ENCODE peak calls at places on chromosomes 11 and 22, in five cellular contexts. One of them, this sample, is unnamed.

GRCh38 chr11:45982656-45983470 is 60.4 kb downstream of the LARGE2 start:
- DNase-seq in upper lobe of left lung: no peak
- DNase-seq in A549: no peak
- DNase-seq in transverse colon: no peak
- DNase-seq in stomach: no peak
- DNase-seq in this sample: peak

GRCh38 chr11:69657911-69658605 is 17.1 kb downstream of the LTO1 start:
- DNase-seq in upper lobe of left lung: no peak
- DNase-seq in A549: no peak
- DNase-seq in stomach: no peak
- DNase-seq in transverse colon: no peak
- DNase-seq in this sample: no peak

GRCh38 chr22:49660794-49661781 is 166.6 kb downstream of the BRD1 start:
- DNase-seq in upper lobe of left lung: peak
- DNase-seq in transverse colon: peak
- DNase-seq in A549: no peak
- DNase-seq in stomach: no peak
- DNase-seq in this sample: peak

GRCh38 chr11:36233226-36233625 is 56.0 kb downstream of the COMMD9 start:
- DNase-seq in upper lobe of left lung: no peak
- DNase-seq in A549: no peak
- DNase-seq in stomach: no peak
- DNase-seq in transverse colon: no peak
- DNase-seq in this sample: no peak

GRCh38 chr11:9852465-9852864 is 188.6 kb downstream of the SWAP70 start:
- DNase-seq in A549: no peak
- DNase-seq in transverse colon: no peak
- DNase-seq in stomach: no peak
- DNase-seq in upper lobe of left lung: no peak
- DNase-seq in this sample: no peak

GRCh38 chr11:134361661-134362060 is 29.9 kb downstream of the GLB1L2 start:
- DNase-seq in A549: no peak
- DNase-seq in stomach: no peak
- DNase-seq in transverse colon: no peak
- DNase-seq in upper lobe of left lung: no peak
- DNase-seq in this sample: no peak

GRCh38 chr11:104934594-104934993 is 33.8 kb downstream of the CASP4 start:
- DNase-seq in stomach: no peak
- DNase-seq in upper lobe of left lung: no peak
- DNase-seq in transverse colon: no peak
- DNase-seq in A549: no peak
- DNase-seq in this sample: no peak

GRCh38 chr11:94732617-94733292 is 35.4 kb upstream of the AMOTL1 start:
- DNase-seq in upper lobe of left lung: peak
- DNase-seq in transverse colon: no peak
- DNase-seq in stomach: no peak
- DNase-seq in A549: no peak
- DNase-seq in this sample: no peak

GRCh38 chr11:96393753-96394348 is 4.0 kb downstream of the JRKL start:
- DNase-seq in upper lobe of left lung: no peak
- DNase-seq in A549: peak
- DNase-seq in transverse colon: no peak
- DNase-seq in stomach: no peak
- DNase-seq in this sample: no peak

GRCh38 chr11:105611414-105611813 is 1.5 kb downstream of the GRIA4 start:
- DNase-seq in stomach: no peak
- DNase-seq in upper lobe of left lung: no peak
- DNase-seq in transverse colon: no peak
- DNase-seq in A549: no peak
- DNase-seq in this sample: no peak

GRCh38 chr22:46617250-46618103 is 2.7 kb upstream of the GRAMD4 start:
- DNase-seq in transverse colon: peak
- DNase-seq in A549: no peak
- DNase-seq in upper lobe of left lung: no peak
- DNase-seq in stomach: no peak
- DNase-seq in this sample: no peak

GRCh38 chr11:70210516-70210915 is 7.4 kb downstream of the FADD start:
- DNase-seq in upper lobe of left lung: no peak
- DNase-seq in A549: no peak
- DNase-seq in transverse colon: no peak
- DNase-seq in stomach: no peak
- DNase-seq in this sample: no peak

GRCh38 chr22:23781533-23781932 is 5.2 kb upstream of the SMARCB1 start:
- DNase-seq in upper lobe of left lung: no peak
- DNase-seq in A549: peak
- DNase-seq in transverse colon: no peak
- DNase-seq in stomach: no peak
- DNase-seq in this sample: no peak

GRCh38 chr11:38089728-38090127 is 1491.7 kb upstream of the RAG2 start:
- DNase-seq in transverse colon: no peak
- DNase-seq in upper lobe of left lung: peak
- DNase-seq in A549: no peak
- DNase-seq in stomach: no peak
- DNase-seq in this sample: no peak

GRCh38 chr22:27896251-27896650 is 22.8 kb downstream of the PITPNB start:
- DNase-seq in upper lobe of left lung: no peak
- DNase-seq in stomach: no peak
- DNase-seq in A549: no peak
- DNase-seq in transverse colon: peak
- DNase-seq in this sample: no peak

GRCh38 chr11:77324508-77324907 is 23.0 kb upstream of the GDPD4 start:
- DNase-seq in stomach: no peak
- DNase-seq in upper lobe of left lung: no peak
- DNase-seq in A549: no peak
- DNase-seq in transverse colon: no peak
- DNase-seq in this sample: no peak

GRCh38 chr11:13210424-13210823 is 67.2 kb upstream of the BMAL1 start:
- DNase-seq in upper lobe of left lung: peak
- DNase-seq in stomach: peak
- DNase-seq in transverse colon: peak
- DNase-seq in A549: peak
- DNase-seq in this sample: peak

GRCh38 chr22:46070215-46070721 is 80.1 kb upstream of the PPARA start:
- DNase-seq in upper lobe of left lung: peak
- DNase-seq in stomach: peak
- DNase-seq in A549: no peak
- DNase-seq in transverse colon: peak
- DNase-seq in this sample: peak

GRCh38 chr11:100273066-100273815 is 413.8 kb upstream of the ARHGAP42 start:
- DNase-seq in transverse colon: no peak
- DNase-seq in A549: no peak
- DNase-seq in upper lobe of left lung: no peak
- DNase-seq in stomach: no peak
- DNase-seq in this sample: no peak

GRCh38 chr11:132911186-132911585 is 621.1 kb downstream of the OPCML start:
- DNase-seq in transverse colon: no peak
- DNase-seq in upper lobe of left lung: no peak
- DNase-seq in A549: no peak
- DNase-seq in stomach: no peak
- DNase-seq in this sample: no peak

GRCh38 chr11:132858203-132858602 is 674.1 kb downstream of the OPCML start:
- DNase-seq in upper lobe of left lung: no peak
- DNase-seq in A549: no peak
- DNase-seq in transverse colon: no peak
- DNase-seq in stomach: no peak
- DNase-seq in this sample: no peak

GRCh38 chr11:13012037-13012693 is 3.0 kb downstream of the RASSF10 start:
- DNase-seq in upper lobe of left lung: peak
- DNase-seq in stomach: peak
- DNase-seq in A549: no peak
- DNase-seq in transverse colon: no peak
- DNase-seq in this sample: no peak

GRCh38 chr11:69463181-69463891 is 18.1 kb upstream of the LINC01488 start:
- DNase-seq in transverse colon: no peak
- DNase-seq in stomach: no peak
- DNase-seq in A549: no peak
- DNase-seq in upper lobe of left lung: no peak
- DNase-seq in this sample: no peak

GRCh38 chr22:36144886-36145541 is 15.5 kb downstream of the APOL3 start:
- DNase-seq in upper lobe of left lung: peak
- DNase-seq in transverse colon: peak
- DNase-seq in A549: peak
- DNase-seq in stomach: peak
- DNase-seq in this sample: peak

GRCh38 chr22:26680485-26680884 is 23.1 kb downstream of the MIAT start:
- DNase-seq in transverse colon: no peak
- DNase-seq in upper lobe of left lung: no peak
- DNase-seq in A549: no peak
- DNase-seq in stomach: no peak
- DNase-seq in this sample: no peak

GRCh38 chr11:69891421-69892236 is 72.4 kb upstream of the FGF3 start:
- DNase-seq in transverse colon: peak
- DNase-seq in upper lobe of left lung: no peak
- DNase-seq in A549: no peak
- DNase-seq in stomach: peak
- DNase-seq in this sample: no peak

GRCh38 chr11:65779919-65780769 is 632 bp downstream of the AP5B1 start:
- DNase-seq in transverse colon: peak
- DNase-seq in upper lobe of left lung: peak
- DNase-seq in A549: peak
- DNase-seq in stomach: peak
- DNase-seq in this sample: peak

GRCh38 chr11:7143908-7144307 is 55.1 kb downstream of the RBMXL2 start:
- DNase-seq in stomach: no peak
- DNase-seq in upper lobe of left lung: no peak
- DNase-seq in A549: no peak
- DNase-seq in transverse colon: no peak
- DNase-seq in this sample: no peak

GRCh38 chr11:85813721-85814120 is 2.8 kb upstream of the SYTL2 start:
- DNase-seq in transverse colon: peak
- DNase-seq in stomach: peak
- DNase-seq in upper lobe of left lung: peak
- DNase-seq in A549: no peak
- DNase-seq in this sample: no peak

GRCh38 chr22:22817468-22818201 is 70.0 kb upstream of the IGLL5 start:
- DNase-seq in stomach: no peak
- DNase-seq in transverse colon: no peak
- DNase-seq in A549: peak
- DNase-seq in upper lobe of left lung: no peak
- DNase-seq in this sample: no peak

GRCh38 chr22:46990937-46991520 is 228.6 kb downstream of the TBC1D22A start:
- DNase-seq in upper lobe of left lung: no peak
- DNase-seq in stomach: no peak
- DNase-seq in A549: no peak
- DNase-seq in transverse colon: no peak
- DNase-seq in this sample: no peak

GRCh38 chr11:67024410-67024809 is 1.5 kb downstream of the SYT12 start:
- DNase-seq in upper lobe of left lung: no peak
- DNase-seq in transverse colon: no peak
- DNase-seq in stomach: no peak
- DNase-seq in A549: no peak
- DNase-seq in this sample: no peak

GRCh38 chr22:50363411-50364194 is 20.5 kb downstream of the PPP6R2 start:
- DNase-seq in stomach: no peak
- DNase-seq in A549: no peak
- DNase-seq in upper lobe of left lung: no peak
- DNase-seq in transverse colon: no peak
- DNase-seq in this sample: no peak

GRCh38 chr11:47469411-47470179 is 20.7 kb upstream of the RAPSN start:
- DNase-seq in upper lobe of left lung: no peak
- DNase-seq in transverse colon: no peak
- DNase-seq in A549: no peak
- DNase-seq in stomach: no peak
- DNase-seq in this sample: no peak

GRCh38 chr11:35012467-35013191 is 96.2 kb downstream of the PDHX start:
- DNase-seq in A549: no peak
- DNase-seq in transverse colon: no peak
- DNase-seq in upper lobe of left lung: no peak
- DNase-seq in stomach: no peak
- DNase-seq in this sample: no peak

GRCh38 chr22:30728829-30729228 is 34.2 kb downstream of the OSBP2 start:
- DNase-seq in transverse colon: no peak
- DNase-seq in upper lobe of left lung: no peak
- DNase-seq in A549: no peak
- DNase-seq in stomach: no peak
- DNase-seq in this sample: no peak
- TF ChIP-seq EP300 in transverse colon: no peak
- TF ChIP-seq EP300 in upper lobe of left lung: no peak
- TF ChIP-seq EP300 in A549: no peak
- TF ChIP-seq EP300 in stomach: no peak
- TF ChIP-seq EP300 in this sample: no peak

DNA sequence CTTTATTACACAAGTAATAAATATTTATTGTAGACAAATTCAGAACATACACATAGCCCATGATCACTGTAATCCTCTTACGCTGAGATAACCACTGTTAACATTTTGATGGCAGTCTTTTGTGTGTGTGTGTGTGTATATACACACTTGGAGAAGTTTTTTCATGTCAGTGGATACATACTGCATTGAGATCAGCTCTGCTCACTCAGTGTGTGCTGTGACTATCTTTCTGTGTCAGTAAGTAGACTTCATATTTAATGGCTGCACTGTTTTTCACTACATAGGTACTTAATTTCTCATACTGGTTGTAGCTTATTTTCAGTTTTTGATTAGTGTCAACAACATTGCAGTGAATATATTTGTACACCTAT is 82.9 kb downstream of the FAM83F start:
- DNase-seq in transverse colon: no peak
- DNase-seq in A549: no peak
- DNase-seq in upper lobe of left lung: no peak
- DNase-seq in stomach: no peak
- DNase-seq in this sample: no peak
- TF ChIP-seq CTCF in transverse colon: no peak
- TF ChIP-seq CTCF in A549: no peak
- TF ChIP-seq CTCF in upper lobe of left lung: no peak
- TF ChIP-seq CTCF in stomach: no peak
- TF ChIP-seq CTCF in this sample: no peak

GRCh38 chr22:17303441-17303839 is 65.8 kb upstream of the CECR2 start:
- DNase-seq in upper lobe of left lung: no peak
- DNase-seq in transverse colon: no peak
- DNase-seq in A549: no peak
- DNase-seq in stomach: peak
- DNase-seq in this sample: no peak
- H3K4me3 ChIP-seq in upper lobe of left lung: no peak
- H3K4me3 ChIP-seq in transverse colon: no peak
- H3K4me3 ChIP-seq in A549: no peak
- H3K4me3 ChIP-seq in stomach: no peak
- H3K4me3 ChIP-seq in this sample: no peak

DNA sequence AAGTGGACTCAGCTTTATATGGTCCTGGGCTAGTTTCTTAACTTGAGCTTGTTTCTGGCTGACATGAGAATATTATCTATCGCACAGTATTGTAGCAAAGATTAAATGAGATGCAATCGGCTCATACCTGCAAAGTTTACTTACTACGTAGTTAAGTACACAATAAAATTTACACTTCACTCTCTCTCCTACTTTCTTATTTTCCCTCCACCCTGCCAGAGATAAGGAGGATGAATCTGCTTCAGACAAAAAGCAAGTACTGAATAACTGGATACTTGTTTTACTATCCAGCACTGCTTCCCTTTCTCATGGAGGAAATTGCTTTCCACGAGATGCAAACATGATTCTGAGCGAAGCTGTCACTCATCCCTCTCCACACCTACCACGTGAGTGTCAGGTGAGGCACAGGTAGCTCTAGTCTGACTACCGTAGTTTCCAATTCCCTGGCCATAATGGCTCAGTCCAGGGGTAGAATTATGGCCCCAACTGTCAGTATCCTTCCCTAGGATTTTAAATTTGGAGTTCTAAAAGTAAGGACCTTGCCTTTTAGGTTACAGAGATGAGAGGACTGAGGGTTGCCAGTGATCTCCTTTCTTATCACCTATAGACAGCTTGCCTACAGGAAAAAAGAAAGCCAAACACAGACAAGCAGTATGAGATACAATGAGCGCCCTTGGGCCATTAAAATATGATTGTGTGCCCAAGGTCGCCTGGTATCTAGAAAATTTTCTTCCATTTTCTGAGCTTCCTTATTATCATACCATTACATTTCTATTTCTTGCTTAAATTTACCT is 39.8 kb downstream of the GAB2 start:
- DNase-seq in stomach: no peak
- DNase-seq in transverse colon: peak
- DNase-seq in upper lobe of left lung: no peak
- DNase-seq in A549: no peak
- DNase-seq in this sample: no peak
- TF ChIP-seq EP300 in stomach: no peak
- TF ChIP-seq EP300 in transverse colon: no peak
- TF ChIP-seq EP300 in upper lobe of left lung: no peak
- TF ChIP-seq EP300 in A549: no peak
- TF ChIP-seq EP300 in this sample: no peak